ENCODE peak calls at places on chromosomes 13 and 19, in seven cellular contexts. One of them, this sample, is unnamed.

GRCh38 chr19:47427241-47428176 is 8.2 kb upstream of the MEIS3 start:
- DNase-seq in body of pancreas: peak
- DNase-seq in uterus: peak
- DNase-seq in coronary artery: no peak
- DNase-seq in ovary: peak
- DNase-seq in sigmoid colon: peak
- DNase-seq in DND-41: peak
- DNase-seq in this sample: peak

GRCh38 chr19:54803410-54803809 is at the start of gene KIR2DL4:
- DNase-seq in DND-41: no peak
- DNase-seq in sigmoid colon: no peak
- DNase-seq in uterus: no peak
- DNase-seq in ovary: no peak
- DNase-seq in coronary artery: no peak
- DNase-seq in body of pancreas: no peak
- DNase-seq in this sample: no peak

GRCh38 chr13:114285166-114285808 is 3.9 kb downstream of the UPF3A start:
- DNase-seq in coronary artery: no peak
- DNase-seq in DND-41: no peak
- DNase-seq in ovary: no peak
- DNase-seq in sigmoid colon: no peak
- DNase-seq in uterus: no peak
- DNase-seq in body of pancreas: no peak
- DNase-seq in this sample: no peak

GRCh38 chr13:35720690-35721554 is 244.4 kb upstream of the MAB21L1 start:
- DNase-seq in body of pancreas: peak
- DNase-seq in uterus: peak
- DNase-seq in DND-41: peak
- DNase-seq in coronary artery: no peak
- DNase-seq in ovary: peak
- DNase-seq in sigmoid colon: peak
- DNase-seq in this sample: peak

GRCh38 chr19:57171551-57172081 is 4.3 kb upstream of the DUXA start:
- DNase-seq in body of pancreas: peak
- DNase-seq in DND-41: no peak
- DNase-seq in coronary artery: peak
- DNase-seq in sigmoid colon: peak
- DNase-seq in ovary: peak
- DNase-seq in uterus: peak
- DNase-seq in this sample: peak

GRCh38 chr19:6260912-6261636 is 18.7 kb downstream of the MLLT1 start:
- DNase-seq in DND-41: peak
- DNase-seq in ovary: peak
- DNase-seq in uterus: peak
- DNase-seq in sigmoid colon: no peak
- DNase-seq in coronary artery: no peak
- DNase-seq in body of pancreas: peak
- DNase-seq in this sample: no peak

GRCh38 chr13:36891752-36892151 is 28.3 kb downstream of the SMAD9 start:
- DNase-seq in body of pancreas: no peak
- DNase-seq in uterus: no peak
- DNase-seq in sigmoid colon: no peak
- DNase-seq in ovary: no peak
- DNase-seq in DND-41: no peak
- DNase-seq in coronary artery: no peak
- DNase-seq in this sample: no peak

GRCh38 chr13:82758056-82758455 is 1124.2 kb downstream of the SLITRK1 start:
- DNase-seq in sigmoid colon: no peak
- DNase-seq in ovary: no peak
- DNase-seq in body of pancreas: no peak
- DNase-seq in DND-41: no peak
- DNase-seq in uterus: no peak
- DNase-seq in coronary artery: no peak
- DNase-seq in this sample: peak

GRCh38 chr13:25872871-25873607 is 178.8 kb downstream of the SHISA2 start:
- DNase-seq in sigmoid colon: no peak
- DNase-seq in ovary: no peak
- DNase-seq in coronary artery: no peak
- DNase-seq in DND-41: no peak
- DNase-seq in uterus: no peak
- DNase-seq in body of pancreas: no peak
- DNase-seq in this sample: no peak

GRCh38 chr13:43405457-43405856 is 381.3 kb downstream of the ENOX1 start:
- DNase-seq in body of pancreas: no peak
- DNase-seq in uterus: no peak
- DNase-seq in coronary artery: no peak
- DNase-seq in ovary: no peak
- DNase-seq in sigmoid colon: no peak
- DNase-seq in DND-41: no peak
- DNase-seq in this sample: no peak

GRCh38 chr13:76637651-76638111 is 248.5 kb downstream of the KCTD12 start:
- DNase-seq in sigmoid colon: no peak
- DNase-seq in uterus: no peak
- DNase-seq in body of pancreas: no peak
- DNase-seq in coronary artery: no peak
- DNase-seq in DND-41: no peak
- DNase-seq in ovary: no peak
- DNase-seq in this sample: no peak

GRCh38 chr13:53941588-53942190 is 913.1 kb downstream of the OLFM4 start:
- DNase-seq in sigmoid colon: no peak
- DNase-seq in coronary artery: no peak
- DNase-seq in ovary: no peak
- DNase-seq in body of pancreas: no peak
- DNase-seq in uterus: no peak
- DNase-seq in DND-41: no peak
- DNase-seq in this sample: no peak

GRCh38 chr13:46926856-46927625 is 30.2 kb upstream of the HTR2A start:
- DNase-seq in body of pancreas: no peak
- DNase-seq in coronary artery: no peak
- DNase-seq in DND-41: no peak
- DNase-seq in sigmoid colon: no peak
- DNase-seq in uterus: no peak
- DNase-seq in ovary: no peak
- DNase-seq in this sample: no peak

GRCh38 chr19:18294467-18294864 is 13.0 kb upstream of the JUND start:
- DNase-seq in sigmoid colon: no peak
- DNase-seq in body of pancreas: no peak
- DNase-seq in coronary artery: no peak
- DNase-seq in DND-41: no peak
- DNase-seq in uterus: no peak
- DNase-seq in ovary: peak
- DNase-seq in this sample: no peak

GRCh38 chr13:70098669-70099068 is 9.0 kb upstream of the ATXN8OS start:
- DNase-seq in body of pancreas: no peak
- DNase-seq in uterus: no peak
- DNase-seq in sigmoid colon: no peak
- DNase-seq in DND-41: no peak
- DNase-seq in ovary: no peak
- DNase-seq in coronary artery: no peak
- DNase-seq in this sample: no peak

GRCh38 chr13:23871616-23872220 is 17.5 kb downstream of the MIPEP start:
- DNase-seq in body of pancreas: no peak
- DNase-seq in coronary artery: no peak
- DNase-seq in DND-41: no peak
- DNase-seq in ovary: no peak
- DNase-seq in sigmoid colon: no peak
- DNase-seq in uterus: no peak
- DNase-seq in this sample: peak

GRCh38 chr19:41239363-41239762 is 20.3 kb downstream of the AXL start:
- DNase-seq in uterus: no peak
- DNase-seq in body of pancreas: no peak
- DNase-seq in ovary: no peak
- DNase-seq in DND-41: no peak
- DNase-seq in sigmoid colon: no peak
- DNase-seq in coronary artery: no peak
- DNase-seq in this sample: no peak

GRCh38 chr13:40096357-40096911 is 441.0 kb downstream of the COG6 start:
- DNase-seq in body of pancreas: no peak
- DNase-seq in DND-41: no peak
- DNase-seq in uterus: no peak
- DNase-seq in sigmoid colon: no peak
- DNase-seq in ovary: no peak
- DNase-seq in coronary artery: no peak
- DNase-seq in this sample: no peak

GRCh38 chr19:4553775-4554174 is 5.7 kb downstream of the SEMA6B start:
- DNase-seq in DND-41: no peak
- DNase-seq in ovary: no peak
- DNase-seq in coronary artery: no peak
- DNase-seq in body of pancreas: no peak
- DNase-seq in sigmoid colon: no peak
- DNase-seq in uterus: no peak
- DNase-seq in this sample: no peak

GRCh38 chr13:79775830-79776229 is 294.9 kb downstream of the NDFIP2 start:
- DNase-seq in ovary: no peak
- DNase-seq in coronary artery: no peak
- DNase-seq in DND-41: no peak
- DNase-seq in body of pancreas: peak
- DNase-seq in sigmoid colon: no peak
- DNase-seq in uterus: no peak
- DNase-seq in this sample: peak
- TF ChIP-seq CTCF in ovary: no peak
- TF ChIP-seq CTCF in coronary artery: peak
- TF ChIP-seq CTCF in DND-41: peak
- TF ChIP-seq CTCF in body of pancreas: peak
- TF ChIP-seq CTCF in sigmoid colon: no peak
- TF ChIP-seq CTCF in uterus: peak
- TF ChIP-seq CTCF in this sample: no peak

DNA sequence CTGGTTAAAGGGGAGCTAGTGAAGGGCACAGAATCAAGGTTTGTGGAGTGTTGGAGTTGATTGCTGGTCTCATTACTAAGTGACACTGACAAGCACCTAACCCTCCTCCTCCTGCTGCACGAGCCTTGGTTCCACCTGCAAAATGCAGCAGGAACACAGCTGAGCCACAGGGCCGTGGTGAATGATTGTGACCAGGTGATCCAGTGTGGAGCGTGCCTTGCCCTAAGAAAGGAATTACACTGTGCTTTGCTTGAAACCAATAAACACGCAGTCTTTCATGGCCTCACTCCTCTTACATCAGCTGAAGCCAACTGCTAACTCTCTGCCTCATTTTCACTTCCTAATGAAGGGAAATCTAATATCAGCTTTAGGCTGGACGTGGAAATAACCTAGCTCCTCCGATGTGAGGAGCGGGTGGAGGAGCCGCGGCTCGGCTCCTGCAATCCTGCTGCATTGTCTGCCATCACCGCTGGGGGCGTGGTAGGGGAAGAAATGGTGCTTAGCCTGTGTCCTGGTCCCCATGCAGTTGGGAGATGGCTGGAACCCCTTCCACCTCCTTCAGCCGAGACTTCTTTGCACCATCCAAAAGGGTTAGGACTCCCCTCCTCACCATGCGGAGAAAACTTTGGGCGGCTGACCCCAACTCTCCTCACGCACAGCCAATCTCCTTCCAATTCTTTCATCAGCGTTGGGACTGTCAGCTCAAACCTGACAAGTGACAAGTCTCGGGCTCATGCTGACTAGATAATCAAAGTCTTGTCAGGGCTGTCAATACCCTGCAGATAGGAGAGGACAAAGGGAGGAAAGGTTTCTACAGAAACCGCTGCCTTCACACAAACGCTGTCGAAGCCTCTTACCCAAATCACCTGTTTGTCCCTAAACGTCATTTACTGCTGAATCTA is 427.9 kb downstream of the ZNF536 start:
- DNase-seq in uterus: no peak
- DNase-seq in DND-41: peak
- DNase-seq in sigmoid colon: no peak
- DNase-seq in body of pancreas: peak
- DNase-seq in ovary: peak
- DNase-seq in coronary artery: no peak
- DNase-seq in this sample: peak
- TF ChIP-seq CTCF in uterus: peak
- TF ChIP-seq CTCF in DND-41: peak
- TF ChIP-seq CTCF in sigmoid colon: peak
- TF ChIP-seq CTCF in body of pancreas: peak
- TF ChIP-seq CTCF in ovary: no peak
- TF ChIP-seq CTCF in coronary artery: no peak
- TF ChIP-seq CTCF in this sample: peak

GRCh38 chr19:49210108-49210900 is 52.7 kb downstream of the TRPM4 start:
- DNase-seq in ovary: peak
- DNase-seq in DND-41: peak
- DNase-seq in coronary artery: no peak
- DNase-seq in uterus: peak
- DNase-seq in body of pancreas: peak
- DNase-seq in sigmoid colon: peak
- DNase-seq in this sample: no peak
- TF ChIP-seq CTCF in ovary: no peak
- TF ChIP-seq CTCF in DND-41: no peak
- TF ChIP-seq CTCF in coronary artery: no peak
- TF ChIP-seq CTCF in uterus: no peak
- TF ChIP-seq CTCF in body of pancreas: no peak
- TF ChIP-seq CTCF in sigmoid colon: no peak
- TF ChIP-seq CTCF in this sample: no peak

DNA sequence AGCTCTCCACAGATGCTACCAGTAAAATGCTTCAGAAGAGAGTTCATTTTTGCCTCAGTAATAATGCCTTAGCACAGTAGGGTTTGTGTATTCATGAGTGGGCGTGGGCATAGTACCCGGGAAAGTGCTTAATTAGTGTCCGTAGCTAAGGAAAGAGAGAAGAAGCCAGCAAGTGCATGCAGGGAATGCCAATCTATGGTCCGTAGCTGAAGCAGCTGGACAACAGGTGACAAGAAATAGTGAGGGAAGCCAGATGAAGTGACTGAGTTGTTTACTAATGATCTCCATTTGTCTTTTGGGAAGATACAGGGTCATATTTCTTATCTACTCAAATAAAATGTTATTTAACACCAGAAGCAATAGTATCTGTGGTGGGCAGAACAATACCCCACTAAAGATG is 395.2 kb upstream of the NBEA start:
- DNase-seq in ovary: no peak
- DNase-seq in sigmoid colon: no peak
- DNase-seq in coronary artery: no peak
- DNase-seq in uterus: no peak
- DNase-seq in DND-41: no peak
- DNase-seq in body of pancreas: no peak
- DNase-seq in this sample: no peak
- TF ChIP-seq CTCF in ovary: no peak
- TF ChIP-seq CTCF in sigmoid colon: no peak
- TF ChIP-seq CTCF in coronary artery: no peak
- TF ChIP-seq CTCF in uterus: no peak
- TF ChIP-seq CTCF in DND-41: no peak
- TF ChIP-seq CTCF in body of pancreas: no peak
- TF ChIP-seq CTCF in this sample: no peak

GRCh38 chr13:92175330-92175729 is 776.9 kb downstream of the GPC5 start:
- DNase-seq in uterus: no peak
- DNase-seq in coronary artery: no peak
- DNase-seq in sigmoid colon: no peak
- DNase-seq in DND-41: peak
- DNase-seq in body of pancreas: no peak
- DNase-seq in ovary: peak
- DNase-seq in this sample: peak
- TF ChIP-seq CTCF in uterus: no peak
- TF ChIP-seq CTCF in coronary artery: no peak
- TF ChIP-seq CTCF in sigmoid colon: peak
- TF ChIP-seq CTCF in DND-41: peak
- TF ChIP-seq CTCF in body of pancreas: no peak
- TF ChIP-seq CTCF in ovary: peak
- TF ChIP-seq CTCF in this sample: no peak